ENCODE peak calls at places on chromosomes 12 and 14, in four cellular contexts. T is K562, J is HepG2, L is GM12878. M is an unnamed sample.

GRCh38 chr12:114993202-114993601 is 309.2 kb upstream of the TBX3 start:
- DNase-seq in L (no peak), J (no peak), T (no peak), M (no peak)

GRCh38 chr12:45138609-45139008 is 77.3 kb upstream of the ANO6 start:
- DNase-seq in J (no peak), L (no peak), T (no peak), M (no peak)

GRCh38 chr12:110917467-110917866 is 2.9 kb downstream of the MYL2 start:
- DNase-seq in L (no peak), J (peak), T (no peak), M (no peak)

GRCh38 chr14:31510222-31510621 is 22.4 kb upstream of the GPR33 start:
- DNase-seq in L (no peak), J (peak), T (peak), M (no peak)

GRCh38 chr14:69342928-69343525 is 55.1 kb downstream of the ERH start:
- DNase-seq in L (no peak), J (no peak), T (no peak), M (no peak)

GRCh38 chr12:132437252-132438138 is 52.5 kb upstream of the FBRSL1 start:
- DNase-seq in J (peak), L (no peak), T (no peak), M (no peak)

GRCh38 chr12:115322275-115322674 is 638.3 kb upstream of the TBX3 start:
- DNase-seq in L (peak), T (no peak), J (no peak), M (no peak)

GRCh38 chr14:96016761-96017160 is 22.4 kb upstream of the C14orf132 start:
- DNase-seq in J (no peak), T (no peak), L (no peak), M (no peak)

GRCh38 chr12:101698782-101699347 is 1.4 kb downstream of the CHPT1 start:
- DNase-seq in L (no peak), T (no peak), J (no peak), M (no peak)

GRCh38 chr12:69239922-69240624 is 704 bp downstream of the CPSF6 start:
- DNase-seq in T (no peak), L (no peak), J (no peak), M (no peak)

GRCh38 chr12:108823804-108824203 is 33.6 kb downstream of the SSH1 start:
- DNase-seq in J (no peak), T (no peak), L (no peak), M (no peak)

GRCh38 chr14:37472906-37473305 is 122.1 kb downstream of the FOXA1 start:
- DNase-seq in L (no peak), J (no peak), T (no peak), M (no peak)

GRCh38 chr14:30994681-30995620 is 30.5 kb upstream of the AP4S1 start:
- DNase-seq in J (no peak), T (no peak), L (peak), M (no peak)

GRCh38 chr12:112353389-112353788 is 28.8 kb downstream of the HECTD4 start:
- DNase-seq in L (no peak), T (no peak), J (no peak), M (no peak)

GRCh38 chr12:123142948-123143752 is 7.7 kb downstream of the PITPNM2 start:
- DNase-seq in L (no peak), T (peak), J (peak), M (no peak)

GRCh38 chr12:45166056-45166455 is 49.8 kb upstream of the ANO6 start:
- DNase-seq in L (no peak), T (no peak), J (no peak), M (no peak)

GRCh38 chr14:20391505-20391904 is 21.8 kb downstream of the TEP1 start:
- DNase-seq in T (no peak), J (no peak), L (no peak), M (no peak)

GRCh38 chr12:75322464-75322863 is 7.7 kb downstream of the CAPS2 start:
- DNase-seq in T (no peak), L (no peak), J (no peak), M (no peak)

GRCh38 chr14:79465651-79466050 is 745.7 kb downstream of the DIO2 start:
- DNase-seq in L (no peak), T (no peak), J (no peak), M (no peak)

GRCh38 chr12:57522887-57523705 is 472 bp downstream of the MBD6 start:
- DNase-seq in J (no peak), L (no peak), T (peak), M (no peak)

GRCh38 chr14:98444077-98444476 is 827.9 kb downstream of the BCL11B start:
- DNase-seq in J (no peak), T (no peak), L (no peak), M (no peak)

GRCh38 chr12:123254853-123255446 is 16.7 kb downstream of the CDK2AP1 start:
- DNase-seq in L (no peak), T (no peak), J (no peak), M (no peak)

GRCh38 chr12:102527256-102527720 is 46.9 kb upstream of the IGF1 start:
- DNase-seq in L (no peak), T (no peak), J (no peak), M (no peak)

GRCh38 chr14:52464175-52464574 is 88.1 kb downstream of the TXNDC16 start:
- DNase-seq in L (no peak), T (no peak), J (no peak), M (no peak)

GRCh38 chr12:100752841-100753240 is 41.7 kb upstream of the ANO4 start:
- DNase-seq in J (no peak), L (no peak), T (no peak), M (no peak)

GRCh38 chr12:68953536-68953935 is 20.6 kb upstream of the CPM start:
- DNase-seq in J (no peak), T (no peak), L (no peak), M (no peak)

GRCh38 chr12:117629454-117629853 is 268.0 kb upstream of the NOS1 start:
- DNase-seq in T (no peak), J (no peak), L (no peak), M (no peak)

GRCh38 chr12:3662516-3662915 is 90.4 kb downstream of the CRACR2A start:
- DNase-seq in T (no peak), L (no peak), J (peak), M (no peak)

DNA sequence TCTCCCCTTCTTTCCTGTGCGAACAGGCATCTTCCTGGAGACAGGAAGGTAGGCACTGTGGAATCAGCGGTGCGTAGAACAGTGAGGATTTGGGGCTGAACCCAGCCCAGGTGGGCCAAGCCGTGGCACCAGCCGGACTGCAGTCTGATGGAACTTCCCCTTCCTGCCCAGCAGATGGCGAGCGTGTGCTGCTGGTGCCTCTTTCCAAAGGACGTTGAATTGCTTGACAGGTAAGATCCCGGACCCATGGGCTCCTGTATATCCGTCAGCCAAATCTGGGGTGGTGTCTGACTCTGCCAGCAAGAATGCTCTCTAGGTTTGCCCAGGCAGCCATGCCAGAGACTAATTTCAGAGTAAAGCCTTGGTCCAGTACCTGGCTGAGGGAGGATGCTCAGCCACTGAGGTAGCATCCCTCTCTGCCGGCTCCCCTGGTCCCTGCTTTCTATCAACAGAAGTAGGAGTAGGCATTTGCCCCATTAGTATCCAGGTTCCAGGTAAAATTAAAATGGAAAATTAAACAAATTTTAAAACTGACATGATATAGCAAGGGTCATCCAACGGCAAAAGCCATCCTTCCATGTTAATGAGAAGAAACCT is 21.1 kb upstream of the KCNA5 start:
- DNase-seq in L (no peak), T (peak), J (peak), M (peak)
- TF ChIP-seq BRCA1 in L (no peak), T (no peak), J (no peak), M (no peak)

GRCh38 chr12:128818065-128819022 is 5.4 kb downstream of the SLC15A4 start:
- DNase-seq in T (no peak), J (no peak), L (no peak), M (no peak)
- TF ChIP-seq YY1 in T (no peak), J (no peak), L (no peak), M (no peak)

DNA sequence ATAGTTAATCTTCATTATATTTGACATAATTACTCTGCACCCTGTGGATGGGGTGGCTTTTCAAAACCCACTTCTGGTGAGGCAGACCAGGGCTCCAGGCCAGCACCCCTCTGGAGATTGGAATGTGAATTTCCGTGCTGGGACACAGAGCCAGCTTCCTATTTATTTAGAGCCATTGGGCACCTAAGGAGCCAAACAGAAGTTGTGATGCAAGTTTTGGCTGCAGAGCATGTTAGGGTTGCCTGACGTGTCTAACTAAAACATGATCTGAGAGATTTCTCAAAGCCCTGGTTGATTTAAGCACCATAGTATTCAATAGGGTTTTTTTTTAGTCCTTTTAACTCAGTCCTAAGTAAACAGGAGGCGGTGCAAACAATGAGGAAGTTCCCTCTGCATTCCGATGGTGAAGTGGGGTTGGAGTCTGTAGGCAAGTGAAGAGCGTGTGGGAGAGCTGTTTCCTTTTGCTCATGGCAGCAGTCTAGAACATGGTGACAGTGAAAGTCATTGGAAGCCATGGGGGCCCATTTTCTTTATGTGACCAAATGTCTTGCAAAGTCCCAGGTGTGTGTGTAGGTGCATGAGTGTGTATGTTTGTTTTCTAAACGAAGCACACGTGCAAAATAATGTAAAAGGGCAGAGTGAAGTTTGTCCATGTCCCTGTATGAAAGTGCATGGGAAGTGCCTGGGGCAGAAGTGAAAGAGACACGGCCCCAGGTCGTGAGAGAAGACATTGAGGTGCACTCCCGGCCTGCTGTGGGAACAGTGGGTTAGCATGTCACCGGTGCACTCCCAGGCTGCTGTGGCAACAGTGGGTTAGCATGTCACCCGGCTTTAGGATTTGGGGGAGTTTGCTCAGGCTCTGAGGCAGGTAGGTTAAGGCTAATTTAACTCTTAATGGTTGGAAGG is 117.7 kb downstream of the PRKCH start:
- DNase-seq in J (peak), L (peak), T (no peak), M (no peak)
- TF ChIP-seq CTCF in J (no peak), L (no peak), T (no peak), M (no peak)

GRCh38 chr12:59823535-59823934 is 227.7 kb downstream of the SLC16A7 start:
- DNase-seq in T (no peak), L (no peak), J (no peak), M (no peak)

GRCh38 chr12:59820594-59821011 is 224.8 kb downstream of the SLC16A7 start:
- DNase-seq in L (no peak), J (no peak), T (no peak), M (no peak)
- TF ChIP-seq BRCA1 in L (no peak), J (no peak), T (no peak), M (no peak)

DNA sequence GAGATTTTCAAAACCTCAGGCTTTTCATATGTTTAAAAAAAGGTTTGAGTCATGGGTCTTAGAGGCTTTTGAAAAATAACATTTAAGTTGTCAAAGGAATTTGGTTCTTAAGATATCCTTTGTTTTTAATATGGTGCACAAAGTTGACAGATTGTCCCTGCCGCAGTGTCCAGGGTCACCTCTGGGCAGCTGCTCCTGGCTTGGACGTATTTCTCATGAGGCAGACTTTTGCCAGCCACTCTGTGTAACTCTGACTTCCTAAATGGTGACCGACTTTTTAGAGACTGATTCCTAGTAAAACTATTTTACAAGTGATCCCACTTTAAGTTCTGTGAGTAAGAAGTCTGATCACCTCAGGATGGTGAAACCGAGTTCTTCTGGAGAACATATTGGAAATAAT is 27.5 kb downstream of the XRCC3 start:
- DNase-seq in L (no peak), T (no peak), J (no peak), M (no peak)
- TF ChIP-seq YY1 in L (no peak), T (no peak), J (no peak), M (no peak)

M was measured in H1.